ENCODE peak calls at places on chromosomes 12 and 14, in seven cellular contexts. F, X, E, D, S, C and G are unnamed samples.
A peak's percentile ranks its signal among the peaks of the same experiment; 100 is the strongest.

GRCh38 chr12:69484428-69484827 is 14.2 kb downstream of the FRS2 start:
- DNase-seq in F (peak; percentile 27), S (peak; percentile 17), E (no peak), X (no peak), D (no peak), C (no peak), G (no peak)

GRCh38 chr12:68462799-68463198 is 130.6 kb upstream of the MDM1 start:
- DNase-seq in X (no peak), C (no peak), S (no peak), F (peak; percentile 25), E (no peak), D (no peak), G (no peak)

GRCh38 chr12:32661706-32662105 is 17.4 kb upstream of the DNM1L start:
- DNase-seq in F (no peak), E (no peak), S (no peak), X (no peak), D (no peak), C (no peak), G (no peak)

GRCh38 chr14:103243764-103244737 is 90.0 kb upstream of the EIF5 start:
- DNase-seq in F (no peak), X (peak; percentile 6), C (no peak), E (no peak), S (no peak), D (peak; percentile 0), G (peak; percentile 71)

GRCh38 chr12:116520801-116521471 is 38.2 kb upstream of the MAP1LC3B2 start:
- DNase-seq in C (no peak), S (peak; percentile 50), D (peak; percentile 62), X (no peak), F (peak; percentile 73), E (peak; percentile 91), G (no peak)

GRCh38 chr12:106274575-106275081 is 26.8 kb upstream of the CKAP4 start:
- DNase-seq in F (no peak), E (peak; percentile 20), D (peak; percentile 18), S (peak; percentile 72), C (no peak), X (no peak), G (no peak)

GRCh38 chr12:46557539-46558373 is 185.2 kb upstream of the SLC38A2 start:
- DNase-seq in C (no peak), X (no peak), F (peak; percentile 34), S (no peak), D (no peak), E (peak; percentile 88), G (no peak)

GRCh38 chr14:104280902-104281767 is 142.7 kb downstream of the KIF26A start:
- DNase-seq in S (no peak), C (no peak), F (no peak), D (no peak), E (no peak), X (peak; percentile 48), G (no peak)

GRCh38 chr12:121505513-121505912 is 75.3 kb downstream of the KDM2B start:
- DNase-seq in S (peak; percentile 33), X (no peak), C (no peak), D (peak; percentile 80), F (no peak), E (peak; percentile 59), G (no peak)